ENCODE peak calls at places on chromosome 4, in six cellular contexts. O, Y, W, C, Z and J are unnamed samples.
A peak's percentile ranks its signal among the peaks of the same experiment; 100 is the strongest.

GRCh38 chr4:78059524-78059889 is 2.4 kb downstream of the FRAS1 start:
- DNase-seq in C (peak; percentile 24), Y (peak; percentile 88), W (no peak), Z (no peak), O (peak; percentile 55), J (peak; percentile 71)

GRCh38 chr4:172362569-172362968 is 549.4 kb downstream of the GALNTL6 start:
- DNase-seq in O (no peak), C (no peak), Y (no peak), W (no peak), Z (no peak), J (no peak)

GRCh38 chr4:20483416-20483815 is 216.8 kb upstream of the PACRGL start:
- DNase-seq in W (no peak), Y (no peak), C (no peak), O (no peak), Z (no peak), J (no peak)

GRCh38 chr4:120718979-120719566 is 203.5 kb downstream of the PRDM5 start:
- DNase-seq in C (no peak), O (peak; percentile 3), W (no peak), Z (no peak), Y (no peak), J (peak; percentile 25)

GRCh38 chr4:111854494-111855087 is 290.7 kb upstream of the FAM241A start:
- DNase-seq in Y (peak; percentile 58), Z (no peak), O (peak; percentile 27), W (no peak), C (no peak), J (peak; percentile 20)

GRCh38 chr4:38620025-38620424 is 44.0 kb upstream of the KLF3 start:
- DNase-seq in Y (no peak), C (no peak), W (no peak), Z (no peak), O (no peak), J (no peak)

GRCh38 chr4:4761128-4761991 is 98.1 kb upstream of the MSX1 start:
- DNase-seq in Y (peak; percentile 88), C (no peak), W (no peak), O (no peak), Z (no peak), J (no peak)

GRCh38 chr4:152585036-152585439 is 49.1 kb upstream of the FBXW7 start:
- DNase-seq in W (no peak), O (no peak), C (no peak), Z (no peak), Y (no peak), J (no peak)

GRCh38 chr4:81173213-81173612 is 41.8 kb downstream of the PRKG2 start:
- DNase-seq in C (no peak), W (no peak), Z (no peak), Y (no peak), O (no peak), J (no peak)

GRCh38 chr4:40196724-40197281 is at the start of gene RHOH:
- DNase-seq in W (peak; percentile 56), O (peak; percentile 45), Z (no peak), C (no peak), Y (peak; percentile 61), J (peak; percentile 37)

GRCh38 chr4:69640289-69640688 is 847 bp upstream of the UGT2A2 start:
- DNase-seq in Y (no peak), Z (no peak), O (no peak), C (no peak), W (no peak), J (no peak)

GRCh38 chr4:120446051-120446567 is 379.5 kb upstream of the MAD2L1 start:
- DNase-seq in W (no peak), C (no peak), Y (no peak), Z (no peak), O (peak; percentile 1), J (no peak)

GRCh38 chr4:53196872-53197759 is 168.7 kb downstream of the SCFD2 start:
- DNase-seq in O (peak; percentile 72), Y (no peak), Z (no peak), C (no peak), W (no peak), J (no peak)

GRCh38 chr4:185304944-185305690 is 90.6 kb downstream of the LRP2BP start:
- DNase-seq in Y (peak; percentile 86), W (no peak), Z (peak; percentile 48), O (peak; percentile 7), C (no peak), J (no peak)

GRCh38 chr4:145731026-145731425 is 51.1 kb downstream of the C4orf51 start:
- DNase-seq in W (no peak), O (peak; percentile 82), Y (no peak), C (no peak), Z (no peak), J (peak; percentile 74)

GRCh38 chr4:68576272-68577100 is at the start of gene UGT2B17:
- DNase-seq in Y (no peak), W (no peak), Z (no peak), O (no peak), C (no peak), J (no peak)

GRCh38 chr4:47720787-47721186 is 117.1 kb downstream of the CORIN start:
- DNase-seq in Z (no peak), W (no peak), Y (no peak), O (no peak), C (no peak), J (no peak)

GRCh38 chr4:56937262-56937661 is 29.6 kb downstream of the REST start:
- DNase-seq in O (no peak), W (no peak), Y (no peak), Z (peak; percentile 79), C (no peak), J (no peak)

GRCh38 chr4:25012671-25013070 is 18.1 kb downstream of the LGI2 start:
- DNase-seq in Y (no peak), Z (no peak), C (no peak), O (no peak), W (no peak), J (no peak)

GRCh38 chr4:25002679-25003078 is 28.1 kb downstream of the LGI2 start:
- DNase-seq in O (no peak), Y (no peak), C (no peak), Z (no peak), W (no peak), J (no peak)

GRCh38 chr4:25011135-25011866 is 19.4 kb downstream of the LGI2 start:
- DNase-seq in Z (no peak), O (no peak), Y (no peak), C (no peak), W (no peak), J (no peak)

GRCh38 chr4:25007608-25008007 is 23.1 kb downstream of the LGI2 start:
- DNase-seq in W (no peak), C (no peak), O (no peak), Z (no peak), Y (no peak), J (no peak)
- H3K27ac ChIP-seq in W (no peak overlapping the region), C (no peak overlapping the region), O (no peak overlapping the region), Z (no peak overlapping the region), Y (no peak overlapping the region), J (no peak overlapping the region)

GRCh38 chr4:1137063-1137771 is 23.9 kb upstream of the RNF212 start:
- DNase-seq in O (peak; percentile 49), W (no peak), C (no peak), Y (no peak), Z (no peak), J (no peak)
- H3K4me3 ChIP-seq in O (peak overlapping the region; percentile 11), W (peak overlapping the region; percentile 19), C (peak overlapping the region; percentile 27), Y (no peak overlapping the region), Z (no peak overlapping the region), J (no peak overlapping the region)

GRCh38 chr4:88746186-88746585 is 48.6 kb upstream of the NAP1L5 start:
- DNase-seq in O (no peak), W (no peak), Y (no peak), Z (no peak), C (no peak), J (no peak)

GRCh38 chr4:88745581-88746163 is 48.0 kb upstream of the NAP1L5 start:
- DNase-seq in C (no peak), W (no peak), Y (no peak), O (no peak), Z (no peak), J (no peak)

GRCh38 chr4:88743696-88744095 is 46.1 kb upstream of the NAP1L5 start:
- DNase-seq in Z (no peak), C (no peak), W (no peak), Y (no peak), O (no peak), J (no peak)

GRCh38 chr4:88744609-88745008 is 47.0 kb upstream of the NAP1L5 start:
- DNase-seq in O (no peak), Y (no peak), C (no peak), W (no peak), Z (no peak), J (no peak)

DNA sequence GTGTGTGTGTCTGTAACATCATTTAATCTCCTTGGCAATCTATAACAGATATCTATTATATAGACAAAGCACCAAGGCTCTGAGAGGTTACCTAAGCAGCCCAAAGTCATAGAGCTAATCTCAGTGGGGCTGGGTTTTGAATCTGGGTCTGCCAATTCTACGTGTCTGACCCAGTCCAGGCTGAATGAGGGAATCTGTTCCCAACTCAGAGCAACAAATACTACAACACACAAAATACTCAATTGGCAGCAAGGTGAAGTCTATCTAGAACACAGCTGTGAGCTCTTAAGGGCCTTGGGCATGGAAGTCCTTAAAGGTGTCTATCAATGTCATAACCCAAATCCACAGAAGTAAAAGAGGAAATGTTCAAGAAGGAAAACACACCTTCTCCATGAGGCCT is 47.5 kb upstream of the NAP1L5 start:
- DNase-seq in Z (no peak), O (no peak), Y (no peak), W (no peak), C (no peak), J (no peak)
- H3K27ac ChIP-seq in Z (no peak overlapping the region), O (no peak overlapping the region), Y (no peak overlapping the region), W (no peak overlapping the region), C (peak overlapping the region; percentile 59), J (no peak overlapping the region)

GRCh38 chr4:1563241-1563640 is 120.9 kb downstream of the FAM53A start:
- DNase-seq in O (no peak), W (no peak), Y (no peak), C (no peak), Z (no peak), J (no peak)
- H3K4me3 ChIP-seq in O (no peak overlapping the region), W (no peak overlapping the region), Y (no peak overlapping the region), C (no peak overlapping the region), Z (no peak overlapping the region), J (no peak overlapping the region)